ENCODE peak calls at places on chromosomes 12 and 14, in five cellular contexts. A is heart right ventricle; T is CD4-positive, alpha-beta memory T cell; U is pancreas; M is tibial nerve. Y is an unnamed sample.
A peak's percentile ranks its signal among the peaks of the same experiment; 100 is the strongest.

GRCh38 chr12:124694846-124695497 is 127.6 kb upstream of the NCOR2 start:
- DNase-seq in A (peak; percentile 74), M (peak; percentile 39), T (no peak), U (no peak), Y (no peak)

GRCh38 chr12:85920324-85920947 is 46.3 kb downstream of the NTS start:
- DNase-seq in U (no peak), A (no peak), M (no peak), T (peak; percentile 5), Y (peak; percentile 4)

GRCh38 chr12:91055976-91056375 is 1.8 kb downstream of the KERA start:
- DNase-seq in A (no peak), M (no peak), T (no peak), U (no peak), Y (no peak)

GRCh38 chr14:75985618-75986438 is at the start of gene IFT43:
- DNase-seq in A (peak; percentile 95), M (peak; percentile 96), T (peak; percentile 91), U (peak; percentile 93), Y (peak; percentile 89)

GRCh38 chr14:92253381-92253894 is 69.5 kb upstream of the SLC24A4 start:
- DNase-seq in T (no peak), U (no peak), A (no peak), M (no peak), Y (no peak)

GRCh38 chr12:54682674-54683073 is 34.5 kb upstream of the DCD start:
- DNase-seq in U (no peak), M (no peak), T (no peak), A (no peak), Y (no peak)

GRCh38 chr12:122319312-122319638 is 53.0 kb upstream of the VPS33A start:
- DNase-seq in M (no peak), A (no peak), U (no peak), T (no peak), Y (no peak)

GRCh38 chr12:66697404-66697803 is 18.5 kb upstream of the GRIP1 start:
- DNase-seq in A (no peak), U (no peak), M (no peak), T (no peak), Y (no peak)

GRCh38 chr12:26287666-26288408 is 92.5 kb downstream of the SSPN start:
- DNase-seq in U (peak; percentile 59), M (peak; percentile 36), A (peak; percentile 54), T (no peak), Y (no peak)

GRCh38 chr14:22463763-22464173 is 125.3 kb downstream of the DAD1 start:
- DNase-seq in T (no peak), U (peak; percentile 53), A (no peak), M (no peak), Y (no peak)

GRCh38 chr12:65098364-65098763 is 22.7 kb downstream of the WIF1 start:
- DNase-seq in T (no peak), A (no peak), M (no peak), U (no peak), Y (no peak)

GRCh38 chr12:230925-231671 is 17.1 kb upstream of the SLC6A12 start:
- DNase-seq in M (no peak), A (no peak), U (peak; percentile 38), T (no peak), Y (no peak)

GRCh38 chr12:52307836-52308806 is 13.1 kb downstream of the KRT83 start:
- DNase-seq in T (peak; percentile 18), A (peak; percentile 45), U (peak; percentile 81), M (no peak), Y (no peak)

GRCh38 chr14:70947739-70948138 is 40.5 kb downstream of the PCNX1 start:
- DNase-seq in M (no peak), T (no peak), U (no peak), A (no peak), Y (no peak)

GRCh38 chr12:83092101-83092500 is 405.4 kb downstream of the TMTC2 start:
- DNase-seq in T (no peak), A (no peak), U (no peak), M (no peak), Y (no peak)

GRCh38 chr14:59278111-59278510 is 89.6 kb downstream of the DAAM1 start:
- DNase-seq in T (no peak), M (no peak), U (no peak), A (no peak), Y (no peak)

GRCh38 chr12:26116829-26117228 is 8.0 kb downstream of the BHLHE41 start:
- DNase-seq in M (no peak), U (no peak), A (no peak), T (no peak), Y (no peak)

GRCh38 chr12:61584943-61585342 is 675.3 kb upstream of the USP15 start:
- DNase-seq in T (no peak), A (no peak), M (no peak), U (no peak), Y (no peak)

GRCh38 chr12:52317443-52318052 is 3.6 kb downstream of the KRT83 start:
- DNase-seq in T (no peak), U (no peak), M (no peak), A (no peak), Y (no peak)

GRCh38 chr12:104643921-104644669 is 187.3 kb downstream of the CHST11 start:
- DNase-seq in M (no peak), T (no peak), U (no peak), A (no peak), Y (no peak)

GRCh38 chr12:93011100-93011499 is 82.0 kb upstream of the EEA1 start:
- DNase-seq in M (no peak), U (no peak), T (no peak), A (no peak), Y (no peak)

GRCh38 chr12:116498471-116498870 is 60.7 kb upstream of the MAP1LC3B2 start:
- DNase-seq in T (no peak), M (no peak), A (no peak), U (no peak), Y (no peak)

GRCh38 chr14:93936245-93936644 is 9.1 kb downstream of the FAM181A start:
- DNase-seq in A (no peak), M (no peak), U (no peak), T (peak; percentile 26), Y (no peak)

GRCh38 chr12:58104443-58104842 is 163.1 kb downstream of the ATP23 start:
- DNase-seq in A (peak; percentile 18), T (no peak), M (no peak), U (no peak), Y (no peak)

GRCh38 chr12:109759595-109759994 is 46.0 kb downstream of the FAM222A start:
- DNase-seq in U (peak; percentile 55), T (no peak), M (no peak), A (no peak), Y (no peak)

GRCh38 chr12:30990316-30990715 is 63.8 kb downstream of the TSPAN11 start:
- DNase-seq in A (no peak), T (no peak), M (no peak), U (peak; percentile 41), Y (no peak)

GRCh38 chr12:6465467-6466183 is 4.9 kb downstream of the VAMP1 start:
- DNase-seq in U (no peak), M (peak; percentile 82), T (peak; percentile 60), A (peak; percentile 63), Y (peak; percentile 54)

GRCh38 chr12:47377414-47378221 is 297.9 kb upstream of the AMIGO2 start:
- DNase-seq in M (peak; percentile 61), U (peak; percentile 76), A (peak; percentile 92), T (no peak), Y (no peak)

GRCh38 chr12:52032431-52032796 is 18.8 kb upstream of the NR4A1 start:
- DNase-seq in M (peak; percentile 95), T (no peak), A (peak; percentile 87), U (no peak), Y (no peak)

DNA sequence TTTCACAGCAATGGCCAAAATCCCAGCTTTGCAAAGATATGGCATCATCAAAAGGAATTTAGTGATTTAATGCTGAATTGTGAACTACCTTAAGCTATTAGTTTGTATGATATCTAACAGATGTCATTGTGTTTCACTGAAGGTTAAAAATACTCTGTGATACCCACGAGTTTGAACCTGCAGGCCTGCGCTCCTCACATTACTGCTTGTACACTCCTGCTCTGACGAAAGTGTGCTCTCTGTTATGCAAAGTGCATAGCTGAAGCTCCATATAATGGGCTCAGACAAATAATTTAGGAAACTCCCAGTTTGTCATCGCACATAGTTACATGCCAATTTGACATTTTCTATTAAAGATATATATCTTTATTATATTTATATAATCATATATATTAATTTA is 52.2 kb downstream of the SPPL3 start:
- DNase-seq in A (no peak), U (no peak), T (no peak), M (no peak), Y (no peak)
- H3K27ac ChIP-seq in A (no peak overlapping the region), U (no peak overlapping the region), T (no peak overlapping the region), M (no peak overlapping the region), Y (no peak overlapping the region)

GRCh38 chr14:68407838-68408237 is 385.0 kb downstream of the ZFP36L1 start:
- DNase-seq in T (no peak), U (no peak), A (no peak), M (no peak), Y (no peak)

GRCh38 chr14:68409355-68409754 is 383.5 kb downstream of the ZFP36L1 start:
- DNase-seq in A (no peak), M (no peak), T (no peak), U (no peak), Y (no peak)

GRCh38 chr14:68405959-68406358 is 386.9 kb downstream of the ZFP36L1 start:
- DNase-seq in A (no peak), M (no peak), T (no peak), U (no peak), Y (no peak)

GRCh38 chr14:68408680-68409079 is 384.2 kb downstream of the ZFP36L1 start:
- DNase-seq in M (no peak), A (no peak), T (peak; percentile 28), U (no peak), Y (no peak)

DNA sequence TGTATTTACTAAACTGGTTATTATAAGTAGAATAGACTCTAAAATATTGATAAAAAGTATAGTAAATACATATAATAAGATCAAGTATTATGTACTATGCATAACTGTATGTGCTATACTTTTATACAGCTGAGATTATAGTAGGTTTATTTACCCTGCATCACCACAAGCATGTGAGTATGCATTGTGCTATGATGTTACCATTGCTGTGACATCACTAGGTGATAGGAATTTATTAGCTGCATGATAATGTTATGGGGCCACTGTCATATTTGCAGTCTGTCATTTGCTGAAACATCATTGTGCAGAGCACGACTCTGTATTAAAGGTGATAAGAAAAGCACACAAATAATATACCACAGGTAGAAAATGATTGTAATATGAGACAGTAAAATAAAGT is 385.6 kb downstream of the ZFP36L1 start:
- DNase-seq in U (no peak), T (no peak), M (no peak), A (no peak), Y (no peak)
- H3K4me1 ChIP-seq in U (no peaks in the 10 kb centered on the region), T (peaks cover 35% of the 10 kb centered on the region), M (peaks cover 11% of the 10 kb centered on the region), A (peaks cover 2% of the 10 kb centered on the region), Y (peaks cover 26% of the 10 kb centered on the region)

DNA sequence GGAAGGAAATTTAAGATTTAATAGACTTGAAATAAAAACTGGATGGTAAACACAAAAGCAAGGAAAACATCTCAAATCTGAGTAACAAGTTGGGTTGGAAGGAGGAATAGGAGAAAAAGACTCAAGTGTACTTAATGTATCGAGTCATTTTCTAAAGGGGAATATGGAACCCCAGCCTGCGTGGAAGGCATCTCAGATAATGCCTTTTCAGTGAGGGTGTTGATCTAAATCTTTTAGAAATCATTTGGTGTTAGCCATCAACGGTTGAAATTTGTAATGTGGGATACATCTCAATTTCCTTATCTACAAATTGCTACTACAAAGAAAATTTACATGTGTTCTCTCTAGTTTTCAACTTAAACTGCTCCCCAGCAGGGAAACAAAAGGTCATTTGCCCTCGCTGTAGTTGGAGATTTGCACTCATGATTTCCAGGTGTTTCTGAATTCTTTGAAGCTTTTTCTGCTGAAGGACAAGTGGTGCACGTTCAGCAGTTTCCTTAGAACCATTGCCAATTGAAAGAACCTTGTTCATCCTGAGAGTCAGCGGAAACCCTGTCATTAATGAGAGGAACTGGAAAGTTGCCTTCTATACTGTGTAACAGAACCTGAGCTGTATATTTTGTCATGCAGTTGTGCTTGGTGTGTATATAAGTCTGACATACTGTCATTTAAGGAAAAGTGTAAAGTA is 2.2 kb downstream of the PCBP2 start:
- DNase-seq in U (no peak), A (no peak), T (no peak), M (no peak), Y (no peak)
- H3K4me3 ChIP-seq in U (no peak overlapping the region), A (no peak overlapping the region), T (no peak overlapping the region), M (no peak overlapping the region), Y (no peak overlapping the region)

GRCh38 chr12:3975652-3976051 is 102.5 kb upstream of the PARP11 start:
- DNase-seq in A (no peak), U (no peak), T (no peak), M (no peak), Y (no peak)
- H3K27ac ChIP-seq in A (no peak overlapping the region), U (no peak overlapping the region), T (no peak overlapping the region), M (no peak overlapping the region), Y (no peak overlapping the region)